ENCODE peak calls at places on chromosomes 12 and 14, in seven cellular contexts. M is WTC11; K is nucleus accumbens; Y is stimulated activated CD4-positive, alpha-beta T cell treated with anti-CD3 and anti-CD28 coated beads, Interleukin-12 subunit alpha, Interleukin-12 subunit beta, amount 100 ng/mL, for 4 hours; Q is GM12864; J is activated CD8-positive, alpha-beta memory T cell treated with anti-CD3 and anti-CD28 coated beads, Interleukin-2, amount 50 U/mL, for 4 hours; W is cerebellar cortex. D is an unnamed sample.

GRCh38 chr14:39474416-39474911 is 42.2 kb upstream of the FBXO33 start:
- DNase-seq in M (no peak), J (no peak), Q (no peak), K (no peak), W (no peak), Y (no peak), D (no peak)

GRCh38 chr14:103400537-103400936 is 15.3 kb downstream of the MARK3 start:
- DNase-seq in Y (no peak), M (no peak), J (no peak), Q (no peak), K (no peak), W (no peak), D (no peak)

GRCh38 chr12:51329742-51330141 is 5.8 kb upstream of the BIN2 start:
- DNase-seq in Q (no peak), M (no peak), K (no peak), Y (no peak), J (no peak), W (no peak), D (no peak)

GRCh38 chr12:75560167-75560566 is 48.8 kb upstream of the KRR1 start:
- DNase-seq in K (no peak), J (no peak), W (peak; percentile 67), Y (no peak), Q (no peak), M (no peak), D (no peak)

GRCh38 chr12:38601970-38602369 is 285.4 kb downstream of the ALG10B start:
- DNase-seq in Q (no peak), Y (no peak), M (no peak), W (no peak), J (no peak), K (no peak), D (no peak)

GRCh38 chr12:38691164-38691563 is 214.2 kb downstream of the CPNE8 start:
- DNase-seq in W (no peak), M (no peak), J (no peak), Q (no peak), K (no peak), Y (no peak), D (no peak)

GRCh38 chr12:68745904-68746571 is at the start of gene SLC35E3:
- DNase-seq in K (peak; percentile 89), Y (peak; percentile 86), J (peak; percentile 88), W (peak; percentile 94), Q (peak; percentile 75), M (peak; percentile 86), D (peak; percentile 97)

GRCh38 chr12:75722714-75723200 is 211.3 kb upstream of the KRR1 start:
- DNase-seq in J (peak; percentile 26), K (peak; percentile 59), M (no peak), W (peak; percentile 91), Y (peak; percentile 4), Q (peak; percentile 15), D (no peak)

GRCh38 chr12:47775100-47775911 is 2.3 kb downstream of the SLC48A1 start:
- DNase-seq in Y (no peak), M (no peak), W (peak; percentile 22), K (peak; percentile 60), J (no peak), Q (no peak), D (no peak)

GRCh38 chr14:91163316-91163715 is 49.4 kb downstream of the DGLUCY start:
- DNase-seq in M (no peak), Y (no peak), K (no peak), J (no peak), W (no peak), Q (no peak), D (no peak)

GRCh38 chr14:72479471-72479931 is 414.4 kb downstream of the DPF3 start:
- DNase-seq in Q (peak; percentile 37), W (no peak), M (no peak), Y (no peak), K (no peak), J (no peak), D (no peak)

GRCh38 chr14:104446611-104447010 is 133.0 kb upstream of the C14orf180 start:
- DNase-seq in Q (no peak), J (no peak), M (no peak), K (no peak), W (no peak), Y (no peak), D (no peak)

GRCh38 chr14:87600236-87600635 is 392.7 kb downstream of the GALC start:
- DNase-seq in K (no peak), Q (no peak), Y (no peak), W (no peak), J (no peak), M (no peak), D (no peak)

GRCh38 chr14:92040431-92041040 is 677 bp upstream of the TRIP11 start:
- DNase-seq in Y (no peak), M (no peak), K (peak; percentile 29), J (no peak), W (peak; percentile 88), Q (peak; percentile 50), D (no peak)

GRCh38 chr14:104774453-104775072 is 21.0 kb downstream of the AKT1 start:
- DNase-seq in J (no peak), Y (no peak), M (no peak), W (no peak), Q (no peak), K (no peak), D (no peak)

GRCh38 chr14:104580961-104581360 is 1.4 kb downstream of the C14orf180 start:
- DNase-seq in K (no peak), J (no peak), M (no peak), Q (no peak), W (no peak), Y (no peak), D (no peak)

GRCh38 chr14:95875831-95876768 is 532 bp upstream of the TUNAR start:
- DNase-seq in Q (no peak), W (no peak), K (peak; percentile 82), Y (no peak), M (peak; percentile 75), J (no peak), D (no peak)

GRCh38 chr14:69499436-69499835 is 14.9 kb downstream of the PLEKHD1 start:
- DNase-seq in K (no peak), W (no peak), Q (no peak), J (no peak), Y (no peak), M (no peak), D (no peak)

GRCh38 chr14:57066887-57067513 is 201.7 kb downstream of the EXOC5 start:
- DNase-seq in Q (peak; percentile 5), M (peak; percentile 80), Y (peak; percentile 38), K (peak; percentile 9), J (no peak), W (peak; percentile 73), D (no peak)

GRCh38 chr14:92549096-92549852 is 35.7 kb downstream of the RIN3 start:
- DNase-seq in W (no peak), J (no peak), Y (no peak), Q (no peak), M (no peak), K (no peak), D (no peak)

GRCh38 chr12:9662488-9662887 is 7.0 kb upstream of the CLEC2D start:
- DNase-seq in Y (no peak), J (no peak), K (no peak), Q (no peak), M (no peak), W (no peak), D (no peak)

GRCh38 chr12:4269279-4269991 is 4.1 kb upstream of the CCND2 start:
- DNase-seq in J (peak; percentile 95), K (peak; percentile 76), Y (peak; percentile 94), Q (no peak), W (peak; percentile 59), M (peak; percentile 85), D (no peak)

D was measured in chondrocyte.